ENCODE peak calls at places on chromosomes 11 and 22, in ten cellular contexts. D is mucosa of descending colon; F is heart left ventricle; N is brain microvascular endothelial cell; G is BJ; K is body of pancreas; O is CD8-positive, alpha-beta T cell; L is foreskin fibroblast; B is fibroblast of the aortic adventitia; S is cardiac fibroblast. C is an unnamed sample.

GRCh38 chr11:110243804-110244203 is 52.6 kb downstream of the RDX start:
- DNase-seq in B (no peak), D (no peak), L (no peak), O (no peak), S (no peak), N (no peak), F (no peak), G (no peak), K (no peak), C (no peak)

GRCh38 chr22:46622081-46622521 is 1.9 kb downstream of the GRAMD4 start:
- DNase-seq in N (no peak), F (peak), G (no peak), L (no peak), B (no peak), S (no peak), K (no peak), D (no peak), O (no peak), C (no peak)

GRCh38 chr11:111387318-111387863 is 8.3 kb upstream of the POU2AF1 start:
- DNase-seq in N (no peak), B (no peak), O (no peak), F (no peak), K (peak), G (no peak), D (peak), L (no peak), S (no peak), C (no peak)

GRCh38 chr11:94882931-94883330 is 90.4 kb downstream of the CWC15 start:
- DNase-seq in D (no peak), O (no peak), G (no peak), B (no peak), F (no peak), N (no peak), L (no peak), S (no peak), K (no peak), C (no peak)

GRCh38 chr11:94740083-94740974 is 27.8 kb upstream of the AMOTL1 start:
- DNase-seq in N (no peak), G (no peak), D (peak), S (peak), B (no peak), F (peak), K (peak), L (peak), O (no peak), C (no peak)

GRCh38 chr11:97107604-97108003 is 717.8 kb downstream of the JRKL start:
- DNase-seq in N (no peak), O (no peak), S (no peak), L (no peak), D (no peak), G (no peak), F (no peak), B (no peak), K (no peak), C (no peak)

GRCh38 chr11:76315182-76315853 is 65.6 kb downstream of the THAP12 start:
- DNase-seq in O (no peak), B (no peak), F (no peak), D (no peak), N (no peak), G (no peak), L (no peak), S (no peak), K (no peak), C (no peak)

GRCh38 chr22:22687638-22688500 is 43.5 kb downstream of the GGTLC2 start:
- DNase-seq in F (no peak), K (peak), G (no peak), B (peak), D (no peak), O (peak), S (peak), L (peak), N (peak), C (peak)

GRCh38 chr11:67466962-67467771 is 1.9 kb downstream of the TMEM134 start:
- DNase-seq in D (no peak), S (no peak), K (no peak), B (no peak), O (no peak), N (no peak), F (no peak), G (no peak), L (no peak), C (no peak)

GRCh38 chr11:4211991-4212390 is 117.4 kb downstream of the RRM1 start:
- DNase-seq in L (no peak), O (no peak), F (no peak), K (no peak), N (no peak), D (no peak), G (no peak), B (no peak), S (no peak), C (no peak)

GRCh38 chr11:132610216-132610615 is 922.1 kb downstream of the OPCML start:
- DNase-seq in O (no peak), S (peak), F (no peak), N (no peak), D (no peak), K (no peak), G (no peak), B (no peak), L (no peak), C (no peak)

GRCh38 chr11:73248526-73249185 is 23.5 kb upstream of the P2RY6 start:
- DNase-seq in N (no peak), F (no peak), S (no peak), K (no peak), D (no peak), B (peak), O (no peak), L (no peak), G (no peak), C (no peak)

GRCh38 chr11:61477126-61477525 is 31.4 kb upstream of the LRRC10B start:
- DNase-seq in S (no peak), O (no peak), D (no peak), L (no peak), K (no peak), F (no peak), B (peak), G (no peak), N (no peak), C (no peak)

GRCh38 chr11:26827567-26828037 is 105.7 kb upstream of the SLC5A12 start:
- DNase-seq in S (peak), K (peak), F (no peak), L (peak), D (no peak), G (no peak), O (no peak), B (peak), N (no peak), C (no peak)

GRCh38 chr11:128421577-128421976 is 165.8 kb downstream of the ETS1 start:
- DNase-seq in S (peak), B (peak), L (peak), F (no peak), O (no peak), G (no peak), K (no peak), N (peak), D (no peak), C (no peak)

GRCh38 chr11:8998017-8998416 is 5.8 kb downstream of the NRIP3 start:
- DNase-seq in F (no peak), N (no peak), D (no peak), K (no peak), G (no peak), B (no peak), O (no peak), S (no peak), L (no peak), C (no peak)

GRCh38 chr22:49617264-49617663 is 210.4 kb downstream of the BRD1 start:
- DNase-seq in S (no peak), N (no peak), B (no peak), G (no peak), L (no peak), K (no peak), F (no peak), O (no peak), D (no peak), C (no peak)

GRCh38 chr22:49140921-49141680 is 686.6 kb downstream of the BRD1 start:
- DNase-seq in B (no peak), G (no peak), S (no peak), O (no peak), N (no peak), K (no peak), D (no peak), L (no peak), F (peak), C (no peak)

DNA sequence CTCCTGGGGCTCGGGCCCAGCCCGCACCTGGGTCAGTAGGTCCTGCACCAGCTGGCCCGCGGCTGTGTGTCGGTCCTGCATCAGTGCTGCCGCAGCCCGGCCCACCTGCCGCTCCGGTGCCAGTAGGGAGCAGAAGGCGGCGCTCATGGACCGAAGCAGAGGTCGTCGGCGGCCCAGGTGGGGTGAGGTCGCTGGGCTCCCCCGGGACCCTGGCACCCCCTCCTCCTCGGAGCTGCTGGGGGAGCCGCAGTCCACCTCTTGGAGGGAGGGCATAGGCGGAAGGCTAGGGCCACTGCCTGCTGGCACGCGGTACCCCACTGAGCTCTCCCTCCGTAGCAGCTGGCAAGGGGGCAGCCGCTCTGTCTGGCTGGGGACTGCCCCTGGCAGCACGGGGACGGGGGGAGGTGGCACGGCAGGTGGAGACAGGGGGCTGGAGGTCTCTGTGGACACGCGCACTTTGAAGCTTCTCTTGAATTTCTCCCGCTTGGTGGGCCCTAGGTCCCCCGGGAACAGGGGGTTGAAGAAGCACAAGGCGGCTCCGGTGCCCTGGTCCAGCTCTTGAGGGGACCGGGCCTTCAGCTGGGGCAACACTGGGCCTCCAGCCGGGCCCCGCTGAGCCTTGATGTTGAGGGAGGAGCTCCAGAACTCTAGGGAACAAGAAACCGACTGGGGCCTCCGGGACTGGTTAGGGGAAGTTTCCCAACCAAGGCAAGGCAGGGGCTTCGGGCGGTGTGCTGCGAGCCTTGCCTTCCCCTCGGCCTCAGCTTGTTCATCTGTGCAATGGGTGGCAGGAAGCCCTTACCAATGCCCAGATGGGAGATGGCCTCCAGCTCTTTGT is 1.4 kb downstream of the RIN1 start:
- DNase-seq in L (no peak), F (peak), N (no peak), G (no peak), B (no peak), D (peak), O (no peak), K (no peak), S (no peak), C (no peak)
- H3K4me3 ChIP-seq in L (peak), F (peak), N (peak), G (peak), B (peak), D (no peak), O (no peak), K (no peak), S (peak), C (peak)

GRCh38 chr11:64358536-64358906 is 441 bp upstream of the RPS6KA4 start:
- DNase-seq in G (no peak), L (no peak), D (no peak), S (no peak), F (no peak), K (no peak), N (no peak), B (no peak), O (no peak), C (no peak)

GRCh38 chr11:64357446-64357845 is 1.5 kb upstream of the RPS6KA4 start:
- DNase-seq in K (no peak), L (no peak), D (peak), N (no peak), B (no peak), S (no peak), G (no peak), O (no peak), F (no peak), C (no peak)

GRCh38 chr11:64357904-64358535 is 942 bp upstream of the RPS6KA4 start:
- DNase-seq in F (no peak), B (no peak), K (no peak), L (no peak), N (no peak), S (peak), O (peak), G (no peak), D (peak), C (no peak)

GRCh38 chr11:64355078-64355940 is 3.7 kb upstream of the RPS6KA4 start:
- DNase-seq in G (no peak), O (peak), L (peak), B (peak), K (peak), N (peak), F (peak), D (peak), S (peak), C (no peak)

GRCh38 chr11:64356498-64357411 is 2.2 kb upstream of the RPS6KA4 start:
- DNase-seq in D (peak), L (no peak), G (no peak), S (peak), O (no peak), K (peak), N (no peak), B (peak), F (no peak), C (no peak)
- TF ChIP-seq CTCF in D (no peak), L (peak), G (peak), S (peak), O (no peak), K (peak), N (peak), B (peak), F (no peak), C (peak)

GRCh38 chr11:394034-394857 is at the start of gene PKP3:
- DNase-seq in S (peak), B (peak), D (peak), F (no peak), L (peak), N (peak), O (no peak), G (no peak), K (peak), C (no peak)
- H3K4me3 ChIP-seq in S (peak), B (no peak), D (peak), F (peak), L (no peak), N (no peak), O (no peak), G (no peak), K (peak), C (peak)

GRCh38 chr11:48210052-48210451 is 6.6 kb upstream of the OR4B1 start:
- DNase-seq in D (no peak), B (no peak), N (peak), O (no peak), K (no peak), L (no peak), G (no peak), S (no peak), F (no peak), C (no peak)
- TF ChIP-seq CTCF in D (no peak), B (peak), N (peak), O (no peak), K (no peak), L (peak), G (peak), S (peak), F (no peak), C (no peak)

GRCh38 chr22:44145544-44145943 is 35.2 kb upstream of the PARVG start:
- DNase-seq in G (no peak), D (no peak), N (no peak), L (no peak), B (no peak), K (peak), F (peak), O (no peak), S (no peak), C (no peak)

GRCh38 chr22:44146088-44146861 is 34.5 kb upstream of the PARVG start:
- DNase-seq in K (no peak), G (no peak), O (no peak), N (no peak), F (peak), D (no peak), L (no peak), B (no peak), S (no peak), C (no peak)

GRCh38 chr22:44144046-44144569 is 36.6 kb upstream of the PARVG start:
- DNase-seq in N (no peak), S (no peak), B (no peak), O (no peak), K (no peak), L (no peak), G (no peak), F (peak), D (no peak), C (no peak)

GRCh38 chr22:44147821-44148574 is 32.7 kb upstream of the PARVG start:
- DNase-seq in N (peak), K (no peak), O (no peak), B (no peak), D (no peak), F (no peak), G (no peak), L (no peak), S (peak), C (peak)

DNA sequence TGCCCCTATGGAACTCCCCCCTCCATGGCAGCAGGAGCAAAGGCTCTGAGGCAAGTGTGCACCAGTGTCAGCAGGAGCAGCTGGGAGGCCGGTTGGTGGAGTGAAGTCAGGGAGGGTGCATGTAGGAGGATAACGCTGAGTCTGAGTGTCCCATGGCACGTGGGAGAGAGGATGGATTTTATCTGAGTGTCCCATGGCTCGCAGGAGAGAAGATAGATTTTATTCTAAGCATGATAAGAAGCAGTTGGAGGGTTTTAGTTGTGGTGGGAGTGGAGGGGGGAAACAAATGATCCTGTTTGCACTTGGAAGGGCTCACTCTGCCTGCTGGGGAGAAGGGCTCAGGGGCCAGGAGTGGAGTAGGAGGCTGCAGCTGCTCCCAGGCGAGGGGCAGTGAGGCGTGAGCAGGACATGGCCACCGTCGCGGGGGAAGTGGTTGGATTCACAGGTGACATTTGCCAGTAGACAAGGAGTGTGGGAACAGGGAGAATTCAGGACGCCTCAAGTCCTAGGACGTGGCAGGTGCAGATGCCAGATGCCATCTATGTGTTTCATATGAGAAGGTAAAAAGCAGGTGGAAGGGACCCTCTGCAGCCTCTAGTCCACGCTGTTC is 33.6 kb upstream of the PARVG start:
- DNase-seq in D (no peak), G (no peak), K (no peak), S (no peak), F (no peak), O (no peak), L (no peak), B (no peak), N (no peak), C (no peak)
- H3K4me3 ChIP-seq in D (no peak), G (no peak), K (no peak), S (no peak), F (no peak), O (no peak), L (no peak), B (no peak), N (no peak), C (no peak)

GRCh38 chr11:78417175-78417887 is at the start of gene GAB2:
- DNase-seq in L (no peak), S (no peak), D (peak), G (no peak), F (peak), K (peak), O (no peak), N (no peak), B (no peak), C (no peak)

GRCh38 chr11:78417888-78418583 is 416 bp upstream of the GAB2 start:
- DNase-seq in S (peak), L (peak), F (peak), K (peak), G (no peak), O (peak), B (peak), D (peak), N (peak), C (no peak)

GRCh38 chr11:78415338-78415737 is 2.3 kb downstream of the GAB2 start:
- DNase-seq in F (no peak), O (no peak), K (no peak), S (no peak), L (no peak), G (no peak), D (no peak), B (no peak), N (no peak), C (no peak)

GRCh38 chr11:78414321-78415051 is 3.1 kb downstream of the GAB2 start:
- DNase-seq in S (peak), B (peak), O (no peak), D (no peak), L (no peak), N (no peak), G (no peak), K (no peak), F (no peak), C (no peak)

DNA sequence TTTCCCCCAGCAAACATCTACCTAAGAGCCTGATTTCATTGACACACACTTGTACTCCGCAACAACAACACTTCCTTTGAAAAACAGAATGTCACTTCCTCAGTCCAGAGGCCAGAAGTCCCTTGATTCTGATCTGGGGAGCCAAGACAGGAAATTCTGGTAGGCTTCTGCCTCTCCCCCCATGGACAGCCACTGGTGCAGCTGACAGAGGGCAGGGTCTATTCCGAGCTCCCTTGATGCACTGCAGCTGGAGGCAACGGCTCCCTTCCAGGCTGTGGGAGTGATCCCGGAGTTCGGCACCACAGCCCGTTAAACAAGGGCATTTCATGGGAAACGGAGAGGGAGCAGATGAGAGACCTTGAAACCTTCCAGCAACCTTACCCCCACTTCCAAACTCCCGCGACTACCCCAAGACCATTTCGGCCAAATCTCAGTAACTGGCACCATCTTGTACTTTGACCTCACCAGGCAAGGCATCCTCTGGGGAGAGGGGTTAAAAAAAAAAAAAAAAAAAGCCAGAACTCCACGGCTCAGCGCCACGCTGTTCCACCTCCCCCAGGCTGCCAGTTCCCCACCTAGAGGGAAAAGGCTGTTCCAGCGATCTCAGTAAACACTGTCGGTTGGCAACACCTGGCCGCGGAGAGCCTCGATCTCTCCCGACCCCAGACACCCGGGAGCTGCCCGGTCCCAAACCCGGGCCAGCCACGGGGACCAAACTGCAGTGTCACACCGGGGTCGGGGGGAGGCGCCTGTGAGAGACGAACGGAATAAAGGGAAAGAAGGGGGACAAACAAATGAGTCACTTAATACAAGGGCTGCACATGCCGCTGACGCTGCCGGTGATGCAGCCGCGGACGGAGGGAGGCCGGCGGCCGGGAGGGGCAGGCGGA is 1.1 kb downstream of the GAB2 start:
- DNase-seq in G (peak), D (peak), O (peak), N (peak), L (peak), S (peak), F (peak), B (peak), K (peak), C (peak)
- TF ChIP-seq CTCF in G (peak), D (peak), O (peak), N (peak), L (peak), S (peak), F (peak), B (peak), K (peak), C (peak)